ENCODE peak calls at places on chromosomes 4 and X, in six cellular contexts. J is PC-9; R is dorsolateral prefrontal cortex; D is uterus; W is CD8-positive, alpha-beta T cell; M is pancreas. K is an unnamed sample.
A peak's percentile ranks its signal among the peaks of the same experiment; 100 is the strongest.

GRCh38 chrX:46380148-46380752 is 165.0 kb downstream of the ZNF674 start:
- DNase-seq in J (no peak), R (no peak), D (no peak), W (no peak), M (no peak), K (no peak)

GRCh38 chr4:73832651-73833237 is 3.7 kb upstream of the CXCL6 start:
- DNase-seq in J (no peak), R (no peak), D (no peak), W (no peak), M (no peak), K (no peak)

GRCh38 chrX:29690061-29690460 is 525.3 kb upstream of the MAGEB2 start:
- DNase-seq in J (no peak), R (no peak), D (no peak), W (no peak), M (no peak), K (no peak)

GRCh38 chr4:183999435-183999834 is 94.3 kb downstream of the STOX2 start:
- DNase-seq in J (no peak), R (no peak), D (no peak), W (no peak), M (no peak), K (no peak)

GRCh38 chr4:15963001-15963451 is at the start of gene FGFBP2:
- DNase-seq in J (no peak), R (no peak), D (no peak), W (peak; percentile 85), M (no peak), K (no peak)

GRCh38 chr4:57442834-57443291 is 332.7 kb upstream of the IGFBP7 start:
- DNase-seq in J (no peak), R (peak; percentile 67), D (no peak), W (no peak), M (peak; percentile 62), K (no peak)

GRCh38 chrX:134929813-134930212 is 61.0 kb upstream of the SMIM10 start:
- DNase-seq in J (no peak), R (no peak), D (no peak), W (no peak), M (no peak), K (no peak)

GRCh38 chrX:28876901-28877300 is 289.7 kb downstream of the IL1RAPL1 start:
- DNase-seq in J (no peak), R (no peak), D (no peak), W (no peak), M (no peak), K (no peak)

GRCh38 chr4:64157397-64157796 is 251.9 kb downstream of the TECRL start:
- DNase-seq in J (no peak), R (no peak), D (no peak), W (no peak), M (no peak), K (no peak)

GRCh38 chr4:64156253-64156652 is 253.0 kb downstream of the TECRL start:
- DNase-seq in J (no peak), R (no peak), D (no peak), W (no peak), M (no peak), K (no peak)

DNA sequence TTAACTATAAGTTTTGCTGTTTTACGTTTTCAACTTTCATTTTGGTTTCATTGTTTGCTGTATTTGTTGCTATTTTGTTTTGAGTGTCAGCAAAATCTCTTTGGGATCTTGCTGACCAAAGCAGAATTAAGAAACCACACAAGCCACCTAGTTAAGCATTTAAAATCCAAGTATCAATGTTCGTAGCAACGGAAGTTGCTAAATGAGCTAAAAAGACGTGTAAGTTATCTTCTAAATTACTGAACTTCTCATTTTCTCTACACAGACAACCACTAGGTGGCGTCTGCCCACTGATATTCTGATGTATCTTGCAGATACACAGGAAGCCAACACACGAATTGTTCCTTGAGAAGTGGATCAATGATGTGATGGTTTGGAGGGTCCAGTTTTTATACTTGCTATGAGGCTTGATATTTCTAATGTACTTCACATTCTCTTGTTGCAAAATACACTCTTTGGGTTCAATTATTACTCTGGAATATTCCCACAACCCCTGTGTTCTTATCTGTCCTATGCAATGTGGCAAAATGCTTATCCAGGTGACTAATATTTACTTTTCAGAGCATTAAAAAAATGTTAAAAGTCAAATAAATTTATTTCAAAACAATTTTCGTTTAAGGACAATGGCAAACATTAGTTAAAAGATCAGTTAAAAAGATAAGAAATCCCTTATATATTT is 250.5 kb downstream of the TECRL start:
- DNase-seq in J (peak; percentile 55), R (no peak), D (peak; percentile 31), W (no peak), M (peak; percentile 46), K (no peak)
- H3K4me3 ChIP-seq in J (peak overlapping the region; percentile 55), R (no peak overlapping the region), D (no peak overlapping the region), W (no peak overlapping the region), M (no peak overlapping the region), K (no peak overlapping the region)

DNA sequence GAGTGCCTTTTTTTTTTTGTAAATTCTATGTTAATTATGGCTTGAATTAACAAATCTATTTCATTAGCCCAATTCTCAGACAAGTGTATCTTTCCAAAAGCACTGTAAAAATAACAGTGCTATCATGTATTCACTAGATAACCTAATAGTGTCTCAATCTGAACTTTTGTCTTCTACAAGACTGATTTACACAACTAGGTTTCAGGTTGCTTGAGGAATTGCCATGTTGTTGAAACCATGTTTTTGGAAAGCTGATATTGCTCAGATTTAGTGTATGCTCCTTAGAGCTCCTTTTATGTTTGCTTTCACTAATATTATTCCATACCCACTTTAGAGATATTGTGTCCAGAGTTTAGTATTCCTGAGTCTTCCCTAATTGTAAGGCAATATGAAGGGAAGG is 70.5 kb downstream of the GPAT3 start:
- DNase-seq in J (no peak), R (no peak), D (no peak), W (no peak), M (no peak), K (no peak)
- H3K27ac ChIP-seq in J (no peak overlapping the region), R (no peak overlapping the region), D (no peak overlapping the region), W (no peak overlapping the region), M (no peak overlapping the region), K (no peak overlapping the region)

GRCh38 chrX:152601848-152602616 is 35.7 kb upstream of the GABRQ start:
- DNase-seq in J (no peak), R (no peak), D (no peak), W (no peak), M (no peak), K (no peak)
- TF ChIP-seq CTCF in J (peak; percentile 48), R (no peak), D (no peak), W (no peak), M (no peak), K (no peak)

GRCh38 chrX:139204576-139204902 is 326.0 kb upstream of the F9 start:
- DNase-seq in J (no peak), R (no peak), D (no peak), W (no peak), M (no peak), K (no peak)

GRCh38 chrX:139200793-139201192 is 329.7 kb upstream of the F9 start:
- DNase-seq in J (no peak), R (no peak), D (no peak), W (no peak), M (no peak), K (no peak)

GRCh38 chrX:139201924-139202323 is 328.6 kb upstream of the F9 start:
- DNase-seq in J (no peak), R (no peak), D (no peak), W (no peak), M (no peak), K (no peak)

GRCh38 chrX:139203681-139204575 is 326.6 kb upstream of the F9 start:
- DNase-seq in J (no peak), R (no peak), D (no peak), W (no peak), M (no peak), K (no peak)

DNA sequence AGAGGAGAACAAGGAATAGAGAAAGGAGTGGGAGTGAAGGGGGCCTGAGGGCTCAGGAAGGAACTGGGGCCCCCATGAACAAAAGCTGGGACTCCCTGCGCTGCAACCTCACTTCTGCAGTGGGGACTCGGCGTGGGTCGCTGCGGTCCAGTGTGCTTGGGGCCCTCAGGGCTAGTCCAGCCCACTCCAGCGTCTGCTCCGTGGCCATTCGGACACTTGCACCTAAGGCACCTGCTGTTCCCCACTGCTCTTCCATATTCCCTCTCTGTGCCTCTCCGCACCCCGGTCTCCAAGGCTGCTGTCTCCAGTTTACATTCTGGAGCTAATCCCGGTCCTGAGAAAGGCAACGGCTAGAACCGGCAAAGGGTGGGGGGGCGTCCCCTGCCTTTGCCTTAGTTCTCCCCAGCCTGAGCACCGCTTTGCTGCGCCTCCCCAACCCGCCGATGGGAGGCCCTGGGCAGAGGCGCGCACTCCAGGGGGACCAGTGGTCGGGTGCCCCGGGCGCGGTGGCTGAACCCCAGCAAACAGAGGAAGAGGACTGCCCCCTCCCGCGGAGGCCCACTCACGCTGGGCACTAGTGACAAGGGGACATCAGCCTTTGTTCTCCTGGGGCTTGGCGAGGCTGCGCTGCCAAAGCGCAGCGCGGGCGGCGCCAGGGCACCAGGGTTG is 327.7 kb upstream of the F9 start:
- DNase-seq in J (no peak), R (no peak), D (no peak), W (no peak), M (no peak), K (no peak)
- H3K4me3 ChIP-seq in J (no peak overlapping the region), R (no peak overlapping the region), D (no peak overlapping the region), W (no peak overlapping the region), M (no peak overlapping the region), K (no peak overlapping the region)

DNA sequence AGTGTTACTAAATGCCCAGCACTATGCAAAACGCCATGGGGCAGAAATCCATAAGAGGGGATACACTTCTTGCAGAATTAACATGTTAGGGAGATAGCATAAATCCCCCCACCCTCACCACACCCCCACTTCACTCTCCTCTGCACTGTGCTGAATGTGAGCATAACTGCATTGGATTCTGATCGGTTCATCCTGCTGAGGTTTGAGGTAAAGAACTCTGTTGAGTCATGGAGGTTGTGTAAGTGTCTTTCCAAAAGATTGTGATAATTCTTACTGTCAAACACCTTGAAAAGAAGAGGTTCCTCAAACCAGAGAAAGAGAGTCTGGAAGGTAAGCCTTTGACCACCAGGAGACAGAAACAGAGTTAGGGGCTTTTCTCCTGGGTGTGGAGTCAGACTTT is 43.6 kb downstream of the RBM47 start:
- DNase-seq in J (no peak), R (no peak), D (no peak), W (no peak), M (no peak), K (no peak)
- H3K27ac ChIP-seq in J (no peak overlapping the region), R (no peak overlapping the region), D (no peak overlapping the region), W (no peak overlapping the region), M (no peak overlapping the region), K (no peak overlapping the region)